ENCODE peak calls at places on chromosomes 3 and 15, in nine cellular contexts. C is spleen, U is WERI-Rb-1, M is omental fat pad, L is A549, S is suprapubic skin, J is psoas muscle, Y is progenitor cell of endocrine pancreas, Q is neural crest cell. O is an unnamed sample.

GRCh38 chr3:143240921-143241320 is 121.3 kb downstream of the CHST2 start:
- DNase-seq in C (no peak), U (no peak), M (no peak), L (no peak), S (no peak), J (no peak), Y (no peak), Q (no peak), O (no peak)

GRCh38 chr3:73509812-73510211 is 114.9 kb downstream of the PDZRN3 start:
- DNase-seq in C (no peak), U (no peak), M (no peak), L (no peak), S (no peak), J (no peak), Y (no peak), Q (no peak), O (no peak)

GRCh38 chr3:31341130-31341529 is 191.6 kb upstream of the STT3B start:
- DNase-seq in C (no peak), U (peak; percentile 21), M (no peak), L (no peak), S (no peak), J (no peak), Y (no peak), Q (no peak), O (no peak)

GRCh38 chr3:45639044-45639392 is 44.5 kb downstream of the LIMD1 start:
- DNase-seq in C (no peak), U (no peak), M (no peak), L (no peak), S (no peak), J (no peak), Y (no peak), Q (no peak), O (no peak)

GRCh38 chr3:184594386-184595035 is 32.9 kb downstream of the EPHB3 start:
- DNase-seq in C (peak; percentile 48), U (no peak), M (no peak), L (no peak), S (no peak), J (no peak), Y (no peak), Q (no peak), O (no peak)

GRCh38 chr15:97963779-97964178 is 3.3 kb downstream of the ARRDC4 start:
- DNase-seq in C (no peak), U (no peak), M (no peak), L (no peak), S (no peak), J (no peak), Y (no peak), Q (no peak), O (no peak)

GRCh38 chr3:30779686-30780287 is 114.7 kb downstream of the GADL1 start:
- DNase-seq in C (no peak), U (peak; percentile 46), M (no peak), L (peak; percentile 31), S (no peak), J (no peak), Y (no peak), Q (no peak), O (peak; percentile 15)

GRCh38 chr3:150605998-150606641 is 3.0 kb downstream of the SELENOT start:
- DNase-seq in C (peak; percentile 67), U (no peak), M (no peak), L (no peak), S (no peak), J (no peak), Y (no peak), Q (no peak), O (no peak)

GRCh38 chr3:195268608-195269309 is 2.2 kb downstream of the XXYLT1 start:
- DNase-seq in C (no peak), U (no peak), M (no peak), L (no peak), S (no peak), J (no peak), Y (no peak), Q (no peak), O (no peak)

GRCh38 chr3:113531826-113532697 is at the start of gene SIDT1:
- DNase-seq in C (peak; percentile 90), U (no peak), M (no peak), L (peak; percentile 31), S (no peak), J (no peak), Y (no peak), Q (no peak), O (peak; percentile 79)

GRCh38 chr3:169694117-169694516 is 30.6 kb upstream of the MECOM start:
- DNase-seq in C (no peak), U (no peak), M (no peak), L (no peak), S (no peak), J (no peak), Y (no peak), Q (no peak), O (no peak)

GRCh38 chr3:122366379-122366749 is 16.7 kb downstream of the MIX23 start:
- DNase-seq in C (no peak), U (no peak), M (no peak), L (no peak), S (no peak), J (no peak), Y (no peak), Q (no peak), O (no peak)

GRCh38 chr3:18351823-18352744 is 73.1 kb downstream of the SATB1 start:
- DNase-seq in C (no peak), U (no peak), M (no peak), L (no peak), S (no peak), J (no peak), Y (no peak), Q (no peak), O (no peak)

GRCh38 chr3:125585595-125586223 is 9.6 kb downstream of the OSBPL11 start:
- DNase-seq in C (no peak), U (peak; percentile 51), M (no peak), L (peak; percentile 43), S (no peak), J (peak; percentile 23), Y (peak; percentile 40), Q (peak; percentile 63), O (peak; percentile 49)

GRCh38 chr3:50338989-50339388 is 1.6 kb downstream of the RASSF1 start:
- DNase-seq in C (no peak), U (no peak), M (no peak), L (no peak), S (no peak), J (no peak), Y (no peak), Q (no peak), O (no peak)

GRCh38 chr15:55652363-55652762 is 64.2 kb upstream of the PYGO1 start:
- DNase-seq in C (no peak), U (no peak), M (no peak), L (no peak), S (no peak), J (no peak), Y (no peak), Q (peak; percentile 74), O (no peak)

GRCh38 chr3:115931581-115931980 is 308.3 kb downstream of the GAP43 start:
- DNase-seq in C (no peak), U (no peak), M (no peak), L (no peak), S (no peak), J (no peak), Y (no peak), Q (no peak), O (no peak)

GRCh38 chr3:103437850-103438249 is 1003.0 kb downstream of the ZPLD1 start:
- DNase-seq in C (no peak), U (no peak), M (no peak), L (no peak), S (no peak), J (no peak), Y (no peak), Q (no peak), O (no peak)

GRCh38 chr3:103440539-103441113 is 1005.8 kb downstream of the ZPLD1 start:
- DNase-seq in C (no peak), U (no peak), M (no peak), L (no peak), S (no peak), J (no peak), Y (no peak), Q (no peak), O (peak; percentile 7)
- TF ChIP-seq CTCF in C (no peak), U (no peak), M (no peak), L (no peak), S (no peak), J (no peak), Y (peak; percentile 49), Q (peak; percentile 64), O (no peak)

DNA sequence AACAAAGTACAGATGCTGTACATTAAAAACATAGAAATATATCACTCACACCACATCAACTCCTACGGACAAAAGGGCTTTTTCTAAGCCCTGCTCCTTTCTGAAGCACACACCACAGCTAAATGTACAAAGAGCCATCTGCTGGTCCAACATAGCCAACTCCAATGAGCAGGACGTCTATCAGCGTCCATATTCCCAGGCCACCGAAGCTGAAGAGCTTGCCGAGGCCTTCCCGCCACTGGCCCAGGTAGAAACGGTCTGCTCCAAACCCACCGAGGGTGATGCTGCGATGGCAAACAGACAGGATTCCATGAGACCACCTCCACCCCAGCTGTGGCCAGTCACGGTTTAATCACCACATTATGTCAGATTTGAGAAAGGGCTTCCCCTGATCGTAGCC is 9.8 kb downstream of the TM2D3 start:
- DNase-seq in C (no peak), U (peak; percentile 18), M (no peak), L (no peak), S (no peak), J (no peak), Y (no peak), Q (no peak), O (no peak)
- TF ChIP-seq CTCF in C (no peak), U (peak; percentile 30), M (no peak), L (no peak), S (no peak), J (no peak), Y (no peak), Q (no peak), O (no peak)

GRCh38 chr3:140276698-140277097 is 341.7 kb downstream of the CLSTN2 start:
- DNase-seq in C (no peak), U (peak; percentile 87), M (no peak), L (no peak), S (no peak), J (no peak), Y (no peak), Q (peak; percentile 4), O (no peak)
- TF ChIP-seq CTCF in C (no peak), U (peak; percentile 55), M (no peak), L (peak; percentile 15), S (no peak), J (peak; percentile 16), Y (peak; percentile 58), Q (peak; percentile 34), O (no peak)

GRCh38 chr15:80619677-80620076 is 75.4 kb upstream of the ABHD17C start:
- DNase-seq in C (no peak), U (peak; percentile 17), M (no peak), L (no peak), S (no peak), J (no peak), Y (no peak), Q (no peak), O (no peak)
- TF ChIP-seq CTCF in C (peak; percentile 19), U (peak; percentile 11), M (no peak), L (no peak), S (no peak), J (peak; percentile 35), Y (peak; percentile 26), Q (peak; percentile 34), O (no peak)